ENCODE peak calls at places on chromosome 5, in ten cellular contexts. One of them, this sample, is unnamed.

GRCh38 chr5:111703662-111704061 is 53.3 kb downstream of the NREP start:
- DNase-seq in DMS153: no peak
- DNase-seq in NCI-H1694 treated with DMSO at 0.1 percent for 48 hours: no peak
- DNase-seq in tibial artery: no peak
- DNase-seq in mesothelial cell of epicardium: no peak
- DNase-seq in HEK293T: no peak
- DNase-seq in fibroblast of pulmonary artery: no peak
- DNase-seq in fibroblast of mammary gland: no peak
- DNase-seq in stimulated activated CD4-positive, alpha-beta T cell treated with anti-CD3 and anti-CD28 coated beads, Interleukin-12 subunit alpha, Interleukin-12 subunit beta, amount 100 ng/mL, for 48 hours: no peak
- DNase-seq in cardiac muscle cell: no peak
- DNase-seq in this sample: no peak

GRCh38 chr5:172007795-172008465 is 1.5 kb upstream of the FBXW11 start:
- DNase-seq in mesothelial cell of epicardium: no peak
- DNase-seq in fibroblast of pulmonary artery: peak
- DNase-seq in stimulated activated CD4-positive, alpha-beta T cell treated with anti-CD3 and anti-CD28 coated beads, Interleukin-12 subunit alpha, Interleukin-12 subunit beta, amount 100 ng/mL, for 48 hours: no peak
- DNase-seq in tibial artery: no peak
- DNase-seq in DMS153: no peak
- DNase-seq in fibroblast of mammary gland: peak
- DNase-seq in cardiac muscle cell: no peak
- DNase-seq in HEK293T: no peak
- DNase-seq in NCI-H1694 treated with DMSO at 0.1 percent for 48 hours: no peak
- DNase-seq in this sample: no peak

GRCh38 chr5:10649518-10650410 is 85.9 kb downstream of the ANKRD33B start:
- DNase-seq in fibroblast of pulmonary artery: peak
- DNase-seq in mesothelial cell of epicardium: no peak
- DNase-seq in cardiac muscle cell: no peak
- DNase-seq in HEK293T: no peak
- DNase-seq in DMS153: no peak
- DNase-seq in NCI-H1694 treated with DMSO at 0.1 percent for 48 hours: no peak
- DNase-seq in stimulated activated CD4-positive, alpha-beta T cell treated with anti-CD3 and anti-CD28 coated beads, Interleukin-12 subunit alpha, Interleukin-12 subunit beta, amount 100 ng/mL, for 48 hours: no peak
- DNase-seq in tibial artery: no peak
- DNase-seq in fibroblast of mammary gland: no peak
- DNase-seq in this sample: no peak

GRCh38 chr5:150350524-150351344 is 6.8 kb upstream of the TCOF1 start:
- DNase-seq in fibroblast of mammary gland: peak
- DNase-seq in HEK293T: peak
- DNase-seq in fibroblast of pulmonary artery: peak
- DNase-seq in NCI-H1694 treated with DMSO at 0.1 percent for 48 hours: peak
- DNase-seq in tibial artery: peak
- DNase-seq in cardiac muscle cell: peak
- DNase-seq in DMS153: no peak
- DNase-seq in stimulated activated CD4-positive, alpha-beta T cell treated with anti-CD3 and anti-CD28 coated beads, Interleukin-12 subunit alpha, Interleukin-12 subunit beta, amount 100 ng/mL, for 48 hours: peak
- DNase-seq in mesothelial cell of epicardium: no peak
- DNase-seq in this sample: peak

GRCh38 chr5:427415-428087 is 15.4 kb upstream of the EXOC3 start:
- DNase-seq in fibroblast of pulmonary artery: no peak
- DNase-seq in fibroblast of mammary gland: no peak
- DNase-seq in cardiac muscle cell: no peak
- DNase-seq in mesothelial cell of epicardium: peak
- DNase-seq in stimulated activated CD4-positive, alpha-beta T cell treated with anti-CD3 and anti-CD28 coated beads, Interleukin-12 subunit alpha, Interleukin-12 subunit beta, amount 100 ng/mL, for 48 hours: no peak
- DNase-seq in HEK293T: no peak
- DNase-seq in NCI-H1694 treated with DMSO at 0.1 percent for 48 hours: no peak
- DNase-seq in tibial artery: peak
- DNase-seq in DMS153: no peak
- DNase-seq in this sample: no peak

GRCh38 chr5:116361171-116361967 is 213.3 kb downstream of the SEMA6A start:
- DNase-seq in fibroblast of mammary gland: peak
- DNase-seq in mesothelial cell of epicardium: peak
- DNase-seq in NCI-H1694 treated with DMSO at 0.1 percent for 48 hours: no peak
- DNase-seq in HEK293T: no peak
- DNase-seq in fibroblast of pulmonary artery: peak
- DNase-seq in cardiac muscle cell: peak
- DNase-seq in stimulated activated CD4-positive, alpha-beta T cell treated with anti-CD3 and anti-CD28 coated beads, Interleukin-12 subunit alpha, Interleukin-12 subunit beta, amount 100 ng/mL, for 48 hours: no peak
- DNase-seq in DMS153: peak
- DNase-seq in tibial artery: no peak
- DNase-seq in this sample: no peak

GRCh38 chr5:128105203-128105602 is 21.6 kb downstream of the SLC12A2 start:
- DNase-seq in fibroblast of mammary gland: no peak
- DNase-seq in tibial artery: no peak
- DNase-seq in mesothelial cell of epicardium: no peak
- DNase-seq in HEK293T: no peak
- DNase-seq in DMS153: no peak
- DNase-seq in stimulated activated CD4-positive, alpha-beta T cell treated with anti-CD3 and anti-CD28 coated beads, Interleukin-12 subunit alpha, Interleukin-12 subunit beta, amount 100 ng/mL, for 48 hours: no peak
- DNase-seq in cardiac muscle cell: no peak
- DNase-seq in NCI-H1694 treated with DMSO at 0.1 percent for 48 hours: no peak
- DNase-seq in fibroblast of pulmonary artery: no peak
- DNase-seq in this sample: no peak

GRCh38 chr5:137496919-137497318 is 2.2 kb downstream of the SPOCK1 start:
- DNase-seq in mesothelial cell of epicardium: no peak
- DNase-seq in DMS153: no peak
- DNase-seq in cardiac muscle cell: no peak
- DNase-seq in tibial artery: no peak
- DNase-seq in HEK293T: no peak
- DNase-seq in NCI-H1694 treated with DMSO at 0.1 percent for 48 hours: no peak
- DNase-seq in fibroblast of pulmonary artery: no peak
- DNase-seq in stimulated activated CD4-positive, alpha-beta T cell treated with anti-CD3 and anti-CD28 coated beads, Interleukin-12 subunit alpha, Interleukin-12 subunit beta, amount 100 ng/mL, for 48 hours: no peak
- DNase-seq in fibroblast of mammary gland: peak
- DNase-seq in this sample: no peak

GRCh38 chr5:92017786-92018185 is 634.7 kb upstream of the ARRDC3 start:
- DNase-seq in cardiac muscle cell: no peak
- DNase-seq in mesothelial cell of epicardium: no peak
- DNase-seq in NCI-H1694 treated with DMSO at 0.1 percent for 48 hours: no peak
- DNase-seq in tibial artery: no peak
- DNase-seq in stimulated activated CD4-positive, alpha-beta T cell treated with anti-CD3 and anti-CD28 coated beads, Interleukin-12 subunit alpha, Interleukin-12 subunit beta, amount 100 ng/mL, for 48 hours: no peak
- DNase-seq in HEK293T: no peak
- DNase-seq in fibroblast of mammary gland: peak
- DNase-seq in DMS153: no peak
- DNase-seq in fibroblast of pulmonary artery: peak
- DNase-seq in this sample: no peak

GRCh38 chr5:78615697-78616096 is 32.9 kb downstream of the LHFPL2 start:
- DNase-seq in stimulated activated CD4-positive, alpha-beta T cell treated with anti-CD3 and anti-CD28 coated beads, Interleukin-12 subunit alpha, Interleukin-12 subunit beta, amount 100 ng/mL, for 48 hours: no peak
- DNase-seq in HEK293T: no peak
- DNase-seq in cardiac muscle cell: no peak
- DNase-seq in mesothelial cell of epicardium: no peak
- DNase-seq in DMS153: no peak
- DNase-seq in fibroblast of pulmonary artery: no peak
- DNase-seq in fibroblast of mammary gland: peak
- DNase-seq in NCI-H1694 treated with DMSO at 0.1 percent for 48 hours: no peak
- DNase-seq in tibial artery: no peak
- DNase-seq in this sample: no peak

GRCh38 chr5:60538955-60539866 is 160.8 kb downstream of the DEPDC1B start:
- DNase-seq in NCI-H1694 treated with DMSO at 0.1 percent for 48 hours: no peak
- DNase-seq in cardiac muscle cell: no peak
- DNase-seq in HEK293T: no peak
- DNase-seq in stimulated activated CD4-positive, alpha-beta T cell treated with anti-CD3 and anti-CD28 coated beads, Interleukin-12 subunit alpha, Interleukin-12 subunit beta, amount 100 ng/mL, for 48 hours: no peak
- DNase-seq in tibial artery: no peak
- DNase-seq in DMS153: no peak
- DNase-seq in fibroblast of mammary gland: peak
- DNase-seq in fibroblast of pulmonary artery: peak
- DNase-seq in mesothelial cell of epicardium: no peak
- DNase-seq in this sample: peak

GRCh38 chr5:147483961-147484707 is 25.7 kb downstream of the DPYSL3 start:
- DNase-seq in tibial artery: peak
- DNase-seq in DMS153: peak
- DNase-seq in mesothelial cell of epicardium: peak
- DNase-seq in NCI-H1694 treated with DMSO at 0.1 percent for 48 hours: peak
- DNase-seq in fibroblast of mammary gland: peak
- DNase-seq in stimulated activated CD4-positive, alpha-beta T cell treated with anti-CD3 and anti-CD28 coated beads, Interleukin-12 subunit alpha, Interleukin-12 subunit beta, amount 100 ng/mL, for 48 hours: no peak
- DNase-seq in cardiac muscle cell: no peak
- DNase-seq in HEK293T: no peak
- DNase-seq in fibroblast of pulmonary artery: peak
- DNase-seq in this sample: no peak

GRCh38 chr5:142883025-142883424 is 112.8 kb downstream of the ARHGAP26 start:
- DNase-seq in stimulated activated CD4-positive, alpha-beta T cell treated with anti-CD3 and anti-CD28 coated beads, Interleukin-12 subunit alpha, Interleukin-12 subunit beta, amount 100 ng/mL, for 48 hours: no peak
- DNase-seq in mesothelial cell of epicardium: no peak
- DNase-seq in tibial artery: peak
- DNase-seq in fibroblast of mammary gland: peak
- DNase-seq in HEK293T: no peak
- DNase-seq in NCI-H1694 treated with DMSO at 0.1 percent for 48 hours: no peak
- DNase-seq in fibroblast of pulmonary artery: peak
- DNase-seq in DMS153: no peak
- DNase-seq in cardiac muscle cell: no peak
- DNase-seq in this sample: no peak

This sample was measured in NCI-H460.